ENCODE peak calls at places on chromosomes 5 and 9, in nine cellular contexts. W is left ventricle myocardium inferior, P is neural crest cell, F is fibroblast of mammary gland, M is mammary epithelial cell, R is RWPE1, X is cardiac fibroblast, T is bronchial epithelial cell, O is mesothelial cell of epicardium. Y is an unnamed sample.

GRCh38 chr9:109950710-109951443 is 170.9 kb downstream of the PALM2AKAP2 start:
- DNase-seq in W (no peak), P (no peak), F (no peak), M (no peak), R (no peak), X (no peak), T (no peak), O (no peak), Y (no peak)

GRCh38 chr5:126383246-126383645 is 40.0 kb upstream of the GRAMD2B start:
- DNase-seq in W (no peak), P (no peak), F (no peak), M (no peak), R (no peak), X (no peak), T (peak; percentile 82), O (no peak), Y (no peak)

GRCh38 chr9:6827370-6827949 is 69.7 kb downstream of the KDM4C start:
- DNase-seq in W (no peak), P (peak; percentile 63), F (peak; percentile 61), M (peak; percentile 20), R (peak; percentile 25), X (peak; percentile 66), T (peak; percentile 38), O (no peak), Y (no peak)

GRCh38 chr5:127639804-127640203 is 9.1 kb upstream of the CTXN3 start:
- DNase-seq in W (no peak), P (no peak), F (no peak), M (no peak), R (no peak), X (no peak), T (no peak), O (no peak), Y (no peak)

GRCh38 chr5:88979244-88979643 is 96.3 kb upstream of the MEF2C start:
- DNase-seq in W (no peak), P (no peak), F (peak; percentile 42), M (peak; percentile 8), R (no peak), X (peak; percentile 70), T (peak; percentile 46), O (no peak), Y (no peak)

GRCh38 chr5:57445715-57446037 is 36.9 kb downstream of the ACTBL2 start:
- DNase-seq in W (no peak), P (no peak), F (peak; percentile 75), M (no peak), R (no peak), X (peak; percentile 57), T (no peak), O (no peak), Y (no peak)

GRCh38 chr5:111517853-111518501 is 5.6 kb upstream of the STARD4 start:
- DNase-seq in W (no peak), P (no peak), F (no peak), M (no peak), R (no peak), X (no peak), T (no peak), O (no peak), Y (no peak)

GRCh38 chr9:70165006-70165602 is 93.7 kb upstream of the SMC5 start:
- DNase-seq in W (no peak), P (no peak), F (peak; percentile 3), M (no peak), R (no peak), X (peak; percentile 23), T (peak; percentile 21), O (no peak), Y (no peak)

GRCh38 chr5:26432393-26432792 is 606.0 kb downstream of the CDH9 start:
- DNase-seq in W (no peak), P (no peak), F (no peak), M (no peak), R (no peak), X (no peak), T (no peak), O (no peak), Y (no peak)

GRCh38 chr5:149636861-149637246 is 55.6 kb downstream of the ARHGEF37 start:
- DNase-seq in W (no peak), P (peak; percentile 32), F (peak; percentile 76), M (peak; percentile 56), R (peak; percentile 75), X (peak; percentile 76), T (peak; percentile 54), O (no peak), Y (no peak)

GRCh38 chr5:14946813-14947640 is 75.4 kb upstream of the ANKH start:
- DNase-seq in W (no peak), P (no peak), F (peak; percentile 25), M (peak; percentile 40), R (peak; percentile 49), X (peak; percentile 35), T (peak; percentile 76), O (no peak), Y (no peak)

DNA sequence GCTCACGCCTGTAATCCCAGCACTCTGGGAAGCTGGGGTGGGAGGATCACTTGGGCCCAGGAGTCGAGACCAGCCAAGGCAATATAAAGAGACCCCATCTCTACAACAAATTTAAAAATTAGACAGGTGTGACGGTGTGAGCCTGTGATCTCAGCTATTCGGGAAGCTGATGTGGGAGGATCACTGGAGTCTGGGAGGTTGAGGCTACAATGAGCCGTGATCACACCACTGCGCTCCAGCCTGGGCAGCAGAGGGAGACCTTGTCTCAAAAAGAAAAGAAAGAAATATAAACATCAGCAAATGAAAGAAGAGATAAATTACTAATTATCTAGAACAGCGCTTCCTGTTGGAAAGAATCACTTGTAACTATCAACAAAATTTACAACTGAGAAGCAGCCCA is 105.0 kb downstream of the MAPKAP1 start:
- DNase-seq in W (no peak), P (no peak), F (no peak), M (no peak), R (no peak), X (no peak), T (no peak), O (no peak), Y (no peak)
- TF ChIP-seq CTCF in W (no peak), P (no peak), F (peak; percentile 4), M (peak; percentile 21), R (no peak), X (no peak), T (no peak), O (no peak), Y (no peak)

GRCh38 chr9:95343725-95344287 is 26.3 kb upstream of the FANCC start:
- DNase-seq in W (no peak), P (no peak), F (no peak), M (peak; percentile 14), R (no peak), X (no peak), T (no peak), O (no peak), Y (no peak)

GRCh38 chr9:95344735-95345134 is 27.2 kb upstream of the FANCC start:
- DNase-seq in W (no peak), P (no peak), F (no peak), M (no peak), R (no peak), X (no peak), T (no peak), O (no peak), Y (no peak)

GRCh38 chr9:95342571-95342970 is 25.1 kb upstream of the FANCC start:
- DNase-seq in W (no peak), P (no peak), F (no peak), M (no peak), R (no peak), X (no peak), T (no peak), O (no peak), Y (no peak)

GRCh38 chr9:95338243-95338642 is 20.7 kb upstream of the FANCC start:
- DNase-seq in W (no peak), P (no peak), F (no peak), M (no peak), R (no peak), X (no peak), T (no peak), O (no peak), Y (no peak)

DNA sequence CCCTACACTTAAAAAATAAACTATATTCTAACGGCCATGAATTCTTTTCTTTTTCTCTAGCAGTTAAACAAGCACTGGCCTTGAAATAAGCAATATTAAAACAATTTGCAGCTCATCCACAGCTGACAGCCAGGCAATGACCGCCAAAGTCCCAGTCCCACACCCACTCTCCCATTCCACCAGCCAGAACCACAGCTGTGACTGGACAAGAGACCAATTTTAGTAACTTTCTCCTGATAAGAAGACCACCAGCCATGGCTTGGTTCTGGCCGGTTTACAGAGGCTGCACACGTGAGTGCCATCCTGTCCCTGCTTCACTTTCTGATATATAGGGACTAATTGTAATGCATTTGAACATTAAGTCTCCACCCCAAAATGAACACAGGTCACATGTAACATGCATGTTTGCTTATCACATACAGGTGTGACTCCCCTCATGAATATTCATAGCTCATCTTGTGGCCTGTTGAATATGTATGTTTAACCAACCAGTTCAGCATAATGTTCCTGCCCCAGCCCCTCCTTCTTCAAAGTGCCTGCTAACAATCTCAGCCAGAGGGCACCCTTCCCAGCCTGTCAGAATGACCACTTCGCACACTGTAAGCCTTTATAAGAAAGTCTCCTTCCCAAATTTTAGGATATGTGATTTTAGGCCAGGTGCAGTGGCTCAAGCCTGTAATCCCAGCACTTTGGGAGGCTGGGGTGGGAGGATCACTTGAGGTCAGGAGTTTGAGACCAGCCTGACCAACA is 23.9 kb upstream of the FANCC start:
- DNase-seq in W (no peak), P (no peak), F (peak; percentile 28), M (peak; percentile 12), R (no peak), X (peak; percentile 44), T (peak; percentile 13), O (no peak), Y (no peak)
- TF ChIP-seq CTCF in W (peak; percentile 50), P (peak; percentile 16), F (peak; percentile 34), M (peak; percentile 52), R (no peak), X (peak; percentile 38), T (peak; percentile 16), O (no peak), Y (no peak)

GRCh38 chr5:132812123-132812948 is 766 bp upstream of the SOWAHA start:
- DNase-seq in W (no peak), P (no peak), F (no peak), M (no peak), R (no peak), X (no peak), T (no peak), O (no peak), Y (no peak)

GRCh38 chr5:132808448-132808847 is 4.7 kb upstream of the SOWAHA start:
- DNase-seq in W (no peak), P (no peak), F (no peak), M (no peak), R (no peak), X (no peak), T (no peak), O (no peak), Y (no peak)

GRCh38 chr5:132810605-132811004 is 2.5 kb upstream of the SOWAHA start:
- DNase-seq in W (no peak), P (no peak), F (no peak), M (no peak), R (no peak), X (no peak), T (no peak), O (no peak), Y (no peak)

GRCh38 chr5:132808866-132809265 is 4.2 kb upstream of the SOWAHA start:
- DNase-seq in W (no peak), P (no peak), F (no peak), M (no peak), R (no peak), X (no peak), T (no peak), O (no peak), Y (no peak)

GRCh38 chr5:132807163-132807838 is 5.8 kb upstream of the SOWAHA start:
- DNase-seq in W (no peak), P (peak; percentile 48), F (no peak), M (no peak), R (no peak), X (no peak), T (no peak), O (no peak), Y (no peak)
- TF ChIP-seq CTCF in W (no peak), P (peak; percentile 51), F (no peak), M (no peak), R (no peak), X (no peak), T (no peak), O (no peak), Y (peak; percentile 66)

GRCh38 chr5:422323-423232 is 20.4 kb upstream of the EXOC3 start:
- DNase-seq in W (no peak), P (no peak), F (no peak), M (no peak), R (no peak), X (no peak), T (no peak), O (no peak), Y (no peak)
- TF ChIP-seq CTCF in W (no peak), P (no peak), F (no peak), M (no peak), R (no peak), X (no peak), T (no peak), O (no peak), Y (no peak)